ENCODE peak calls at places on chromosomes 1 and 21, in five cellular contexts. One of them, this sample, is unnamed.

GRCh38 chr1:154344977-154345837 is 19.9 kb downstream of the ATP8B2 start:
- DNase-seq in K562: peak; percentile 66
- DNase-seq in dorsolateral prefrontal cortex: no peak
- DNase-seq in lung: no peak
- DNase-seq in SJSA1: no peak
- DNase-seq in this sample: no peak

GRCh38 chr1:195141294-195141693 is 1466.9 kb downstream of the KCNT2 start:
- DNase-seq in K562: no peak
- DNase-seq in dorsolateral prefrontal cortex: no peak
- DNase-seq in SJSA1: no peak
- DNase-seq in lung: no peak
- DNase-seq in this sample: no peak

GRCh38 chr1:33302325-33302724 is 18.6 kb downstream of the A3GALT2 start:
- DNase-seq in lung: no peak
- DNase-seq in SJSA1: no peak
- DNase-seq in K562: peak; percentile 39
- DNase-seq in dorsolateral prefrontal cortex: no peak
- DNase-seq in this sample: peak; percentile 23

GRCh38 chr1:18469514-18469913 is 11.2 kb upstream of the KLHDC7A start:
- DNase-seq in SJSA1: no peak
- DNase-seq in dorsolateral prefrontal cortex: no peak
- DNase-seq in K562: no peak
- DNase-seq in lung: no peak
- DNase-seq in this sample: no peak

GRCh38 chr1:119814288-119814687 is 3.0 kb upstream of the REG4 start:
- DNase-seq in K562: no peak
- DNase-seq in lung: no peak
- DNase-seq in dorsolateral prefrontal cortex: no peak
- DNase-seq in SJSA1: no peak
- DNase-seq in this sample: no peak

GRCh38 chr1:51518730-51519047 is 377 bp downstream of the EPS15 start:
- DNase-seq in dorsolateral prefrontal cortex: no peak
- DNase-seq in K562: no peak
- DNase-seq in SJSA1: no peak
- DNase-seq in lung: no peak
- DNase-seq in this sample: no peak

GRCh38 chr1:32128971-32129370 is 21.1 kb downstream of the KPNA6 start:
- DNase-seq in SJSA1: no peak
- DNase-seq in lung: no peak
- DNase-seq in dorsolateral prefrontal cortex: no peak
- DNase-seq in K562: no peak
- DNase-seq in this sample: no peak

GRCh38 chr1:48602349-48602748 is 130.3 kb upstream of the SPATA6 start:
- DNase-seq in SJSA1: no peak
- DNase-seq in lung: no peak
- DNase-seq in K562: no peak
- DNase-seq in dorsolateral prefrontal cortex: no peak
- DNase-seq in this sample: no peak

GRCh38 chr1:219961684-219962083 is 33.3 kb upstream of the SLC30A10 start:
- DNase-seq in lung: no peak
- DNase-seq in K562: no peak
- DNase-seq in dorsolateral prefrontal cortex: no peak
- DNase-seq in SJSA1: no peak
- DNase-seq in this sample: no peak

GRCh38 chr1:2466834-2467554 is 9.1 kb upstream of the PLCH2 start:
- DNase-seq in SJSA1: no peak
- DNase-seq in K562: peak; percentile 86
- DNase-seq in lung: no peak
- DNase-seq in dorsolateral prefrontal cortex: no peak
- DNase-seq in this sample: no peak

GRCh38 chr1:203268901-203269653 is 36.2 kb upstream of the BTG2 start:
- DNase-seq in lung: no peak
- DNase-seq in dorsolateral prefrontal cortex: no peak
- DNase-seq in SJSA1: no peak
- DNase-seq in K562: peak; percentile 76
- DNase-seq in this sample: no peak

GRCh38 chr1:81804320-81804719 is 3.6 kb downstream of the ADGRL2 start:
- DNase-seq in SJSA1: no peak
- DNase-seq in lung: no peak
- DNase-seq in dorsolateral prefrontal cortex: no peak
- DNase-seq in K562: no peak
- DNase-seq in this sample: no peak

GRCh38 chr1:64484651-64485050 is 14.7 kb downstream of the CACHD1 start:
- DNase-seq in K562: no peak
- DNase-seq in dorsolateral prefrontal cortex: no peak
- DNase-seq in lung: no peak
- DNase-seq in SJSA1: no peak
- DNase-seq in this sample: no peak

GRCh38 chr1:200223613-200224012 is 186.2 kb downstream of the ZNF281 start:
- DNase-seq in lung: no peak
- DNase-seq in K562: no peak
- DNase-seq in SJSA1: no peak
- DNase-seq in dorsolateral prefrontal cortex: no peak
- DNase-seq in this sample: no peak

GRCh38 chr21:15141236-15141970 is 76.6 kb upstream of the NRIP1 start:
- DNase-seq in K562: no peak
- DNase-seq in dorsolateral prefrontal cortex: no peak
- DNase-seq in SJSA1: no peak
- DNase-seq in lung: peak; percentile 59
- DNase-seq in this sample: no peak
- H3K27ac ChIP-seq in K562: no peak overlapping the region
- H3K27ac ChIP-seq in dorsolateral prefrontal cortex: no peak overlapping the region
- H3K27ac ChIP-seq in SJSA1: no peak overlapping the region
- H3K27ac ChIP-seq in lung: no peak overlapping the region
- H3K27ac ChIP-seq in this sample: no peak overlapping the region

GRCh38 chr1:152018537-152018936 is 18.3 kb downstream of the S100A11 start:
- DNase-seq in K562: no peak
- DNase-seq in dorsolateral prefrontal cortex: no peak
- DNase-seq in SJSA1: no peak
- DNase-seq in lung: no peak
- DNase-seq in this sample: no peak
- H3K4me3 ChIP-seq in K562: no peak overlapping the region
- H3K4me3 ChIP-seq in dorsolateral prefrontal cortex: no peak overlapping the region
- H3K4me3 ChIP-seq in SJSA1: no peak overlapping the region
- H3K4me3 ChIP-seq in lung: no peak overlapping the region
- H3K4me3 ChIP-seq in this sample: no peak overlapping the region

GRCh38 chr1:6592865-6593593 is 9.6 kb downstream of the KLHL21 start:
- DNase-seq in SJSA1: no peak
- DNase-seq in lung: no peak
- DNase-seq in K562: no peak
- DNase-seq in dorsolateral prefrontal cortex: no peak
- DNase-seq in this sample: no peak

GRCh38 chr1:6596351-6596750 is 6.3 kb downstream of the KLHL21 start:
- DNase-seq in dorsolateral prefrontal cortex: no peak
- DNase-seq in SJSA1: no peak
- DNase-seq in K562: no peak
- DNase-seq in lung: no peak
- DNase-seq in this sample: no peak

GRCh38 chr1:6596886-6597776 is 5.5 kb downstream of the KLHL21 start:
- DNase-seq in SJSA1: no peak
- DNase-seq in K562: no peak
- DNase-seq in lung: no peak
- DNase-seq in dorsolateral prefrontal cortex: no peak
- DNase-seq in this sample: no peak

GRCh38 chr1:6593810-6594209 is 8.9 kb downstream of the KLHL21 start:
- DNase-seq in lung: no peak
- DNase-seq in SJSA1: no peak
- DNase-seq in dorsolateral prefrontal cortex: no peak
- DNase-seq in K562: no peak
- DNase-seq in this sample: no peak

GRCh38 chr1:6594977-6595740 is 7.5 kb downstream of the KLHL21 start:
- DNase-seq in SJSA1: no peak
- DNase-seq in dorsolateral prefrontal cortex: no peak
- DNase-seq in lung: no peak
- DNase-seq in K562: no peak
- DNase-seq in this sample: no peak
- H3K27ac ChIP-seq in SJSA1: no peak overlapping the region
- H3K27ac ChIP-seq in dorsolateral prefrontal cortex: no peak overlapping the region
- H3K27ac ChIP-seq in lung: no peak overlapping the region
- H3K27ac ChIP-seq in K562: no peak overlapping the region
- H3K27ac ChIP-seq in this sample: no peak overlapping the region

GRCh38 chr1:156677616-156678596 is 699 bp upstream of the NES start:
- DNase-seq in SJSA1: peak; percentile 81
- DNase-seq in dorsolateral prefrontal cortex: peak; percentile 74
- DNase-seq in lung: no peak
- DNase-seq in K562: peak; percentile 80
- DNase-seq in this sample: peak; percentile 88
- H3K4me3 ChIP-seq in SJSA1: peak overlapping the region; percentile 42
- H3K4me3 ChIP-seq in dorsolateral prefrontal cortex: no peak overlapping the region
- H3K4me3 ChIP-seq in lung: peak overlapping the region; percentile 19
- H3K4me3 ChIP-seq in K562: peak overlapping the region; percentile 7
- H3K4me3 ChIP-seq in this sample: no peak overlapping the region

GRCh38 chr1:27366113-27366410 is 699 bp downstream of the MAP3K6 start:
- DNase-seq in lung: peak; percentile 92
- DNase-seq in SJSA1: peak; percentile 91
- DNase-seq in K562: peak; percentile 91
- DNase-seq in dorsolateral prefrontal cortex: peak; percentile 56
- DNase-seq in this sample: peak; percentile 94
- H3K27ac ChIP-seq in lung: peak overlapping the region; percentile 98
- H3K27ac ChIP-seq in SJSA1: peak overlapping the region; percentile 59
- H3K27ac ChIP-seq in K562: peak overlapping the region; percentile 78
- H3K27ac ChIP-seq in dorsolateral prefrontal cortex: peak overlapping the region; percentile 72
- H3K27ac ChIP-seq in this sample: peak overlapping the region; percentile 93

GRCh38 chr1:177171536-177172123 is 872 bp downstream of the BRINP2 start:
- DNase-seq in K562: no peak
- DNase-seq in lung: no peak
- DNase-seq in SJSA1: no peak
- DNase-seq in dorsolateral prefrontal cortex: no peak
- DNase-seq in this sample: no peak
- H3K4me3 ChIP-seq in K562: no peak overlapping the region
- H3K4me3 ChIP-seq in lung: no peak overlapping the region
- H3K4me3 ChIP-seq in SJSA1: no peak overlapping the region
- H3K4me3 ChIP-seq in dorsolateral prefrontal cortex: peak overlapping the region; percentile 78
- H3K4me3 ChIP-seq in this sample: no peak overlapping the region

GRCh38 chr1:181139631-181140051 is 51.1 kb downstream of the IER5 start:
- DNase-seq in SJSA1: peak; percentile 77
- DNase-seq in lung: no peak
- DNase-seq in K562: no peak
- DNase-seq in dorsolateral prefrontal cortex: no peak
- DNase-seq in this sample: no peak
- H3K27ac ChIP-seq in SJSA1: peak overlapping the region; percentile 16
- H3K27ac ChIP-seq in lung: no peak overlapping the region
- H3K27ac ChIP-seq in K562: no peak overlapping the region
- H3K27ac ChIP-seq in dorsolateral prefrontal cortex: peak overlapping the region; percentile 10
- H3K27ac ChIP-seq in this sample: peak overlapping the region; percentile 24

GRCh38 chr1:164608651-164609057 is 49.7 kb downstream of the PBX1 start:
- DNase-seq in lung: no peak
- DNase-seq in dorsolateral prefrontal cortex: no peak
- DNase-seq in SJSA1: peak; percentile 80
- DNase-seq in K562: no peak
- DNase-seq in this sample: no peak

GRCh38 chr1:164609084-164609483 is 50.1 kb downstream of the PBX1 start:
- DNase-seq in SJSA1: no peak
- DNase-seq in dorsolateral prefrontal cortex: no peak
- DNase-seq in lung: no peak
- DNase-seq in K562: no peak
- DNase-seq in this sample: no peak

GRCh38 chr1:164604541-164604940 is 45.6 kb downstream of the PBX1 start:
- DNase-seq in lung: no peak
- DNase-seq in K562: no peak
- DNase-seq in SJSA1: no peak
- DNase-seq in dorsolateral prefrontal cortex: no peak
- DNase-seq in this sample: no peak

GRCh38 chr1:164605254-164606091 is 46.5 kb downstream of the PBX1 start:
- DNase-seq in lung: no peak
- DNase-seq in SJSA1: no peak
- DNase-seq in K562: no peak
- DNase-seq in dorsolateral prefrontal cortex: no peak
- DNase-seq in this sample: no peak

DNA sequence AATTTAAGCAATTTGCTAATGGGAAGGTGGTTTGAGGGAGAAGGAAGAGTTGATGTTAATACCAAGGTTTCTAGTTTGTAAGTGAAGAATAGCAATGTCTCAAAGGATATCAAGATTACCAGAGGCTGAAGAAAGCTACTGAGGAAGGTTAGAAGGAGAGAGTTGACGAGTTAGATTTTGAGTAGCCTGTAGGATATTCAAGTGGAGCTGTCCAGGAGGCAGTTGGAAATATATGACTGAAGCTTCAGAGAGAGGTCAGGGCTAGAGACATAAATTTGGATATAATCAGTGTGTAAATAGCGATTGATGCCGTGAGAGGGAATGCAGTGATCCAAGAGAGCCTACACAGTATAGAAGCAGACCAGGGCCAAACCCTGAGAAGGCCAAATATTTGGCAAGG is 48.4 kb downstream of the PBX1 start:
- DNase-seq in lung: no peak
- DNase-seq in dorsolateral prefrontal cortex: no peak
- DNase-seq in K562: no peak
- DNase-seq in SJSA1: no peak
- DNase-seq in this sample: no peak
- H3K4me3 ChIP-seq in lung: no peak overlapping the region
- H3K4me3 ChIP-seq in dorsolateral prefrontal cortex: no peak overlapping the region
- H3K4me3 ChIP-seq in K562: no peak overlapping the region
- H3K4me3 ChIP-seq in SJSA1: no peak overlapping the region
- H3K4me3 ChIP-seq in this sample: no peak overlapping the region

GRCh38 chr1:76299036-76299435 is 224.5 kb downstream of the ST6GALNAC3 start:
- DNase-seq in dorsolateral prefrontal cortex: no peak
- DNase-seq in lung: no peak
- DNase-seq in SJSA1: no peak
- DNase-seq in K562: no peak
- DNase-seq in this sample: no peak
- H3K27ac ChIP-seq in dorsolateral prefrontal cortex: no peak overlapping the region
- H3K27ac ChIP-seq in lung: no peak overlapping the region
- H3K27ac ChIP-seq in SJSA1: no peak overlapping the region
- H3K27ac ChIP-seq in K562: no peak overlapping the region
- H3K27ac ChIP-seq in this sample: no peak overlapping the region

DNA sequence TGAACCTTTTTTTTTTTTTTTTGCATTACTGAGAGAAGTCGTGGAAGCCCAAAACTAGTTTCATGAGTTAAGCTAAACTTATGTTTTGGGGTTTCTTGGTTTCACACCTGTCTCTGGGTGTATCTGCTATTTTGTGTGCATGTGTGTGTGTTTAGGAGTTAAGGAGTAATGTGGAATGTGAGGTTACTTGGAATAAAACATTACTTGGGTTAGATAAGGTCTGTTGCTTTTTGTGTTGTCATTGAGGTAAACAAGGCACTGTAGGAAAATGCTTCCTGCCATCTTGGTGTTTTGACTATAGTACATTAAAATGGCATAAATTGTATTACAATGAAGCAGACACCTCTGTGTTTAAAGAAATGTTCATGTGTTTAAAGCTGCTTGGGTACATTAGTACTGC is 2.9 kb downstream of the TENT5C start:
- DNase-seq in dorsolateral prefrontal cortex: no peak
- DNase-seq in lung: no peak
- DNase-seq in K562: no peak
- DNase-seq in SJSA1: no peak
- DNase-seq in this sample: no peak
- H3K4me3 ChIP-seq in dorsolateral prefrontal cortex: no peak overlapping the region
- H3K4me3 ChIP-seq in lung: no peak overlapping the region
- H3K4me3 ChIP-seq in K562: no peak overlapping the region
- H3K4me3 ChIP-seq in SJSA1: no peak overlapping the region
- H3K4me3 ChIP-seq in this sample: no peak overlapping the region